ENCODE peak calls at places on chromosomes 12 and 14, in four cellular contexts. One of them, this sample, is unnamed.

GRCh38 chr12:52096332-52097044 is 17.0 kb downstream of the SMIM41 start:
- DNase-seq in mesenchymal stem cell: no peak
- DNase-seq in IMR-90: no peak
- DNase-seq in mesendoderm: no peak
- DNase-seq in this sample: no peak

GRCh38 chr12:58416211-58416610 is 474.8 kb downstream of the ATP23 start:
- DNase-seq in IMR-90: peak
- DNase-seq in mesendoderm: no peak
- DNase-seq in mesenchymal stem cell: peak
- DNase-seq in this sample: no peak

GRCh38 chr12:29253916-29254625 is 105.0 kb downstream of the FAR2 start:
- DNase-seq in mesenchymal stem cell: no peak
- DNase-seq in mesendoderm: no peak
- DNase-seq in IMR-90: no peak
- DNase-seq in this sample: no peak

GRCh38 chr14:77120771-77121743 is 20.5 kb downstream of the ZDHHC22 start:
- DNase-seq in IMR-90: no peak
- DNase-seq in mesendoderm: no peak
- DNase-seq in mesenchymal stem cell: no peak
- DNase-seq in this sample: peak

GRCh38 chr14:65588426-65589140 is 176.1 kb downstream of the FUT8 start:
- DNase-seq in IMR-90: peak
- DNase-seq in mesenchymal stem cell: no peak
- DNase-seq in mesendoderm: no peak
- DNase-seq in this sample: no peak

GRCh38 chr14:77064535-77065178 is 33.4 kb upstream of the CIPC start:
- DNase-seq in mesenchymal stem cell: no peak
- DNase-seq in IMR-90: no peak
- DNase-seq in mesendoderm: no peak
- DNase-seq in this sample: no peak

GRCh38 chr14:89720741-89721315 is 233.7 kb downstream of the EFCAB11 start:
- DNase-seq in IMR-90: no peak
- DNase-seq in mesenchymal stem cell: no peak
- DNase-seq in mesendoderm: no peak
- DNase-seq in this sample: peak

GRCh38 chr14:90795744-90796143 is 20.5 kb downstream of the TTC7B start:
- DNase-seq in mesenchymal stem cell: peak
- DNase-seq in IMR-90: peak
- DNase-seq in mesendoderm: no peak
- DNase-seq in this sample: no peak

GRCh38 chr12:79764641-79765040 is 73.9 kb upstream of the PAWR start:
- DNase-seq in mesendoderm: no peak
- DNase-seq in IMR-90: no peak
- DNase-seq in mesenchymal stem cell: no peak
- DNase-seq in this sample: no peak

GRCh38 chr12:28543021-28543890 is 353.0 kb downstream of the CCDC91 start:
- DNase-seq in mesendoderm: no peak
- DNase-seq in mesenchymal stem cell: peak
- DNase-seq in IMR-90: no peak
- DNase-seq in this sample: no peak

GRCh38 chr12:13197526-13198141 is 1.1 kb downstream of the EMP1 start:
- DNase-seq in IMR-90: peak
- DNase-seq in mesenchymal stem cell: peak
- DNase-seq in mesendoderm: no peak
- DNase-seq in this sample: no peak

GRCh38 chr12:54356228-54356627 is 8.1 kb downstream of the GPR84 start:
- DNase-seq in mesendoderm: no peak
- DNase-seq in IMR-90: no peak
- DNase-seq in mesenchymal stem cell: peak
- DNase-seq in this sample: no peak

GRCh38 chr12:88111074-88111652 is 30.7 kb downstream of the CEP290 start:
- DNase-seq in mesenchymal stem cell: peak
- DNase-seq in IMR-90: peak
- DNase-seq in mesendoderm: peak
- DNase-seq in this sample: no peak

GRCh38 chr14:50619569-50620141 is 48.5 kb downstream of the SAV1 start:
- DNase-seq in IMR-90: peak
- DNase-seq in mesendoderm: peak
- DNase-seq in mesenchymal stem cell: peak
- DNase-seq in this sample: no peak

GRCh38 chr12:129049917-129050316 is 196.6 kb downstream of the GLT1D1 start:
- DNase-seq in IMR-90: no peak
- DNase-seq in mesendoderm: peak
- DNase-seq in mesenchymal stem cell: no peak
- DNase-seq in this sample: peak

GRCh38 chr12:108826115-108826806 is 31.1 kb downstream of the SSH1 start:
- DNase-seq in IMR-90: peak
- DNase-seq in mesenchymal stem cell: peak
- DNase-seq in mesendoderm: peak
- DNase-seq in this sample: no peak

GRCh38 chr12:5123921-5124320 is 80.2 kb downstream of the KCNA5 start:
- DNase-seq in IMR-90: peak
- DNase-seq in mesenchymal stem cell: no peak
- DNase-seq in mesendoderm: no peak
- DNase-seq in this sample: no peak

GRCh38 chr12:77062846-77063461 is 2.4 kb downstream of the E2F7 start:
- DNase-seq in mesenchymal stem cell: peak
- DNase-seq in IMR-90: peak
- DNase-seq in mesendoderm: no peak
- DNase-seq in this sample: no peak

GRCh38 chr14:22808388-22809209 is 6.6 kb downstream of the SLC7A7 start:
- DNase-seq in mesenchymal stem cell: no peak
- DNase-seq in IMR-90: no peak
- DNase-seq in mesendoderm: no peak
- DNase-seq in this sample: no peak

GRCh38 chr12:76621582-76622024 is 62.0 kb upstream of the OSBPL8 start:
- DNase-seq in IMR-90: peak
- DNase-seq in mesendoderm: peak
- DNase-seq in mesenchymal stem cell: peak
- DNase-seq in this sample: peak

GRCh38 chr14:83071888-83072501 is 1538.3 kb upstream of the SEL1L start:
- DNase-seq in IMR-90: peak
- DNase-seq in mesendoderm: peak
- DNase-seq in mesenchymal stem cell: peak
- DNase-seq in this sample: no peak

GRCh38 chr14:104794099-104794498 is 1.4 kb downstream of the AKT1 start:
- DNase-seq in mesendoderm: peak
- DNase-seq in mesenchymal stem cell: peak
- DNase-seq in IMR-90: peak
- DNase-seq in this sample: peak

GRCh38 chr12:15956413-15957185 is 45.5 kb downstream of the DERA start:
- DNase-seq in mesendoderm: no peak
- DNase-seq in IMR-90: no peak
- DNase-seq in mesenchymal stem cell: no peak
- DNase-seq in this sample: no peak

GRCh38 chr12:98671459-98671858 is 26.4 kb downstream of the APAF1 start:
- DNase-seq in mesendoderm: no peak
- DNase-seq in IMR-90: no peak
- DNase-seq in mesenchymal stem cell: no peak
- DNase-seq in this sample: no peak

GRCh38 chr14:81221579-81222102 is 882 bp upstream of the GTF2A1 start:
- DNase-seq in mesendoderm: peak
- DNase-seq in mesenchymal stem cell: no peak
- DNase-seq in IMR-90: peak
- DNase-seq in this sample: no peak
- H3K4ac ChIP-seq in mesendoderm: peak
- H3K4ac ChIP-seq in mesenchymal stem cell: peak
- H3K4ac ChIP-seq in IMR-90: peak
- H3K4ac ChIP-seq in this sample: no peak

DNA sequence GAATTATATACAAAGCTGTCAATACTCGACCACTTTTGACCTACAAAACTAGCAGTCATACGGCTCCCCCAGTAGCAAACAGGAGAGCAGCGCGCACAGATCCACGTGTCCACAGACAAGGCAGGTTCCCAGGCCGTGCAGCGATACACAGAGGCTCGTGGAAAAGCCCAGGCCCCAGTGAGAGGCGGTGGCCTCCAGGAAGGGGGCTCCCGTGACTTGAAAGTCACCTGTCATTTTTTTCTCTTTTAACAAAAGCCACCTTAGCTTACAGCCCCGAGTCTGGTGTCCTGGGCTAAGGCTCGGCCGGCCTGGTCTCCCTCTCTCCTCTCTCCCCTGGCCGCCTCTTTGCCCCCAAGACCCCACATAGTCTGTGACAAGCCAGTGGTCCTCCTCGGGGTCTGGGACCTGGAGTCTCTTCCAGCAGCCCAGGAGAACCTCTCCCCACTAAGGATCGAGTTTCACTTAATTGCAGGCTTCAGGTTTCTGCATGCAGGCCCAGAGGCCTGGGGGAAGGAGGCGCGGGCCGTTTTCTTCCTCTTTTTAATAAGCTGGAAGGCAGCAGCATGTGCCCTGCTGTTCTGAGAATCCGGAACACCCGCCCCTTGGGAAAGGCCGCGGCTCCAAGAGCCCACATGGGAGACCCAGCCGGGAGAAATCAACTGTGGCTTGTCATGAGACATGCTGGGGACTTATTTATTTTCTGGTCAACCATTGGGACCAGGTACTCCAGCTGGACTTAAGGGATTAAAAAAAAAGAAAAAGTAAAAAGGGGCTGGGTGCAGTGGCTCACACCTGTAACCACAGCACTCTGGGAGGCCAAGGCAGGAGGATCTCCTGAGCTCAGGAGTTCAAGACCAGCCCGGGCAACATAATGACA is 15.9 kb downstream of the NCOR2 start:
- DNase-seq in mesendoderm: peak
- DNase-seq in mesenchymal stem cell: peak
- DNase-seq in IMR-90: peak
- DNase-seq in this sample: peak
- H3K4ac ChIP-seq in mesendoderm: no peak
- H3K4ac ChIP-seq in mesenchymal stem cell: no peak
- H3K4ac ChIP-seq in IMR-90: no peak
- H3K4ac ChIP-seq in this sample: no peak

GRCh38 chr14:100819453-100819828 is 6.5 kb upstream of the MEG3 start:
- DNase-seq in mesendoderm: no peak
- DNase-seq in IMR-90: no peak
- DNase-seq in mesenchymal stem cell: no peak
- DNase-seq in this sample: no peak
- H3K4ac ChIP-seq in mesendoderm: no peak
- H3K4ac ChIP-seq in IMR-90: no peak
- H3K4ac ChIP-seq in mesenchymal stem cell: no peak
- H3K4ac ChIP-seq in this sample: no peak

DNA sequence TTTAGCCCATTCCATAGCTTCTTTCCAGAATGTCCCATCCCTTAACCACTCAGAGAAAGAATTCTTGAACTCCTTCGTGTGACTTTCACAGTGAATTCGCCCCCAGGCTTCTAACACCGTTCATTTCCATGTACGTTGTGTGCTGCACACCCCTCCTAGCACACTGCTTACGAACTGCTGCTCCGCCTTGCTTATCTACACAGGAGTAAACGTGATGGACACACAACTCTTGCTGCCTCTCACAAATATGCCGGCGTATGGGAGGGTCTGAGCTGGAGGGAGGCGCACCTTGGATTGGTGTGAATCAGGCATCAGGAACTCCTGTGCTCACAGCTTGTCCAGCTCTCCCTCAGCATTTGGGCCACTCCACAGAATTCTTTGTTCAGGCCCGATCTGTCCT is 3.9 kb upstream of the ADGRD1 start:
- DNase-seq in mesenchymal stem cell: no peak
- DNase-seq in mesendoderm: no peak
- DNase-seq in IMR-90: no peak
- DNase-seq in this sample: no peak
- H3K4ac ChIP-seq in mesenchymal stem cell: no peak
- H3K4ac ChIP-seq in mesendoderm: no peak
- H3K4ac ChIP-seq in IMR-90: no peak
- H3K4ac ChIP-seq in this sample: no peak

DNA sequence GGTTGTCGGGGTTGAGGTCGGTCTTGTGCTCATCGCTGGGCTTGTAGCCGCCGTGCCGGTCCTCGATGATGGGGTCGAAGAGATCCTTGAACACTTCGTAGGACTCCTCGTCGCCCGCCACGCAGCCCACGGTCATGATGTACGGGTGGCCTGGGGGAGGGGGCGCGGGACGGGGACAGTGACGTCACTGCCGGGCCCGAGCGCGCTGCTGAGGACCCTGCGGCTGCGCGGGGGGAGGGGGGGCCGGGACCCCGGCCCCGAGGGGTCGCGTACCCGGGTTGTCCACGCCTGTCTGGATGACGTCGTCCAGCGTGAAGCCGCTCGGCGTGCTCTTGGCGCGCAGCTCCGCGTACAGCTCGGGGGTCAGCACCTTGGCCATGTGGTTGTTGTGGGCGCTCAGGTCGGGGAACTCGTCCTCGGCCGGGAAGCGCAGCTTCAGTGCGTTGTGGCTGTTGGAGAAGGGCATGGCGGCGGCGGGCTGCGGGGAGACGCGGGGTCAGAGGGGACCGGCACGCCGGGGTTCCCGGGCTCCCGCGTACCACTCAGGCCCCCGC is 525 bp downstream of the CKB start:
- DNase-seq in IMR-90: no peak
- DNase-seq in mesendoderm: peak
- DNase-seq in mesenchymal stem cell: peak
- DNase-seq in this sample: no peak
- H3K4ac ChIP-seq in IMR-90: peak
- H3K4ac ChIP-seq in mesendoderm: peak
- H3K4ac ChIP-seq in mesenchymal stem cell: no peak
- H3K4ac ChIP-seq in this sample: no peak

GRCh38 chr12:50021071-50021470 is 4.2 kb downstream of the RACGAP1 start:
- DNase-seq in IMR-90: no peak
- DNase-seq in mesendoderm: no peak
- DNase-seq in mesenchymal stem cell: peak
- DNase-seq in this sample: no peak
- H3K4ac ChIP-seq in IMR-90: peak
- H3K4ac ChIP-seq in mesendoderm: no peak
- H3K4ac ChIP-seq in mesenchymal stem cell: no peak
- H3K4ac ChIP-seq in this sample: no peak

GRCh38 chr14:96096639-96097610 is 57.8 kb downstream of the C14orf132 start:
- DNase-seq in mesendoderm: no peak
- DNase-seq in IMR-90: no peak
- DNase-seq in mesenchymal stem cell: no peak
- DNase-seq in this sample: no peak

GRCh38 chr14:96098309-96098998 is 59.3 kb downstream of the C14orf132 start:
- DNase-seq in IMR-90: peak
- DNase-seq in mesendoderm: peak
- DNase-seq in mesenchymal stem cell: peak
- DNase-seq in this sample: peak

GRCh38 chr14:96095581-96096476 is 56.7 kb downstream of the C14orf132 start:
- DNase-seq in mesenchymal stem cell: peak
- DNase-seq in IMR-90: peak
- DNase-seq in mesendoderm: no peak
- DNase-seq in this sample: no peak

GRCh38 chr14:96098999-96099335 is 59.8 kb downstream of the C14orf132 start:
- DNase-seq in IMR-90: no peak
- DNase-seq in mesendoderm: no peak
- DNase-seq in mesenchymal stem cell: no peak
- DNase-seq in this sample: no peak

DNA sequence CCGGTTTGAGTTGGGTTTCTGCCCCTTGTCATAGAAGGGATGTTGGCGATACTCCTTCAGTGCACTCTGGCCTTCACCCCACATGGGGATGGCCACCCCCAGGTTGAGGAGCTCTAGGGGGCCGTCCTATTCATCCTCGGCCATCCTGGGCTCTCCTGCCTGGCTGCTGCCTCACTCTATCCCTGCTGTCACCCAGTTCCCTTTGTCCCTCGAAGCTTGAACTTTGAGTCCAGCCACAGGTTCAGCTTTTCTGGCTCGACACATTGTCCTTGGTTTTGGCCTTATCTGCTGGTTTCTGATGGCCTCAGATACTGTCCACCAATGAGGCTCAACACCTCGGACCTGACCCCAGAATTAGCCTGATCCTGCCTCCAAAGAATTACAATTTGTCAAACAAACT is 58.6 kb downstream of the C14orf132 start:
- DNase-seq in mesendoderm: no peak
- DNase-seq in mesenchymal stem cell: no peak
- DNase-seq in IMR-90: no peak
- DNase-seq in this sample: no peak
- H3K4ac ChIP-seq in mesendoderm: no peak
- H3K4ac ChIP-seq in mesenchymal stem cell: no peak
- H3K4ac ChIP-seq in IMR-90: peak
- H3K4ac ChIP-seq in this sample: no peak